ENCODE peak calls at places on chromosomes 13 and 19, in four cellular contexts. A, D, R and U are unnamed samples.

GRCh38 chr19:55473613-55474012 is 2.8 kb upstream of the ZNF628 start:
- DNase-seq in A (no peak), D (no peak), R (no peak), U (no peak)

GRCh38 chr19:18488403-18488723 is 33.5 kb downstream of the ELL start:
- DNase-seq in A (no peak), D (peak; percentile 20), R (no peak), U (no peak)

GRCh38 chr19:3798137-3798536 is 12.0 kb upstream of the MATK start:
- DNase-seq in A (no peak), D (no peak), R (no peak), U (no peak)

GRCh38 chr19:50315773-50316448 is 13.3 kb downstream of the KCNC3 start:
- DNase-seq in A (no peak), D (no peak), R (no peak), U (no peak)

GRCh38 chr13:25233861-25234260 is 53.4 kb downstream of the MTMR6 start:
- DNase-seq in A (no peak), D (no peak), R (no peak), U (no peak)

GRCh38 chr13:27425918-27426630 is 1.7 kb downstream of the GTF3A start:
- DNase-seq in A (peak; percentile 83), D (peak; percentile 78), R (peak; percentile 82), U (no peak)

GRCh38 chr19:42088471-42089190 is 12.7 kb downstream of the ZNF574 start:
- DNase-seq in A (no peak), D (peak; percentile 82), R (no peak), U (no peak)

GRCh38 chr19:50912727-50913716 is 1.8 kb upstream of the KLK4 start:
- DNase-seq in A (no peak), D (no peak), R (no peak), U (no peak)

GRCh38 chr13:23707674-23708073 is 137.5 kb downstream of the TNFRSF19 start:
- DNase-seq in A (no peak), D (peak; percentile 57), R (no peak), U (no peak)

GRCh38 chr13:111650626-111651025 is 330.2 kb downstream of the TEX29 start:
- DNase-seq in A (no peak), D (no peak), R (no peak), U (peak; percentile 28)

GRCh38 chr19:45608948-45609347 is 6.9 kb upstream of the GPR4 start:
- DNase-seq in A (no peak), D (no peak), R (no peak), U (no peak)

GRCh38 chr13:41130356-41130755 is 2.2 kb downstream of the KBTBD6 start:
- DNase-seq in A (no peak), D (no peak), R (no peak), U (no peak)

GRCh38 chr19:13817615-13818371 is 22.6 kb downstream of the ZSWIM4 start:
- DNase-seq in A (no peak), D (no peak), R (peak; percentile 87), U (no peak)

GRCh38 chr19:12956446-12957388 is at the start of gene GADD45GIP1:
- DNase-seq in A (no peak), D (peak; percentile 73), R (peak; percentile 79), U (peak; percentile 81)

GRCh38 chr13:19587635-19588300 is 26.4 kb upstream of the TPTE2 start:
- DNase-seq in A (no peak), D (peak; percentile 52), R (no peak), U (no peak)

GRCh38 chr19:38691938-38692457 is 44.5 kb downstream of the ACTN4 start:
- DNase-seq in A (no peak), D (peak; percentile 98), R (no peak), U (peak; percentile 95)

GRCh38 chr13:48775285-48775684 is 121.6 kb downstream of the CYSLTR2 start:
- DNase-seq in A (no peak), D (no peak), R (no peak), U (no peak)

GRCh38 chr19:58261600-58261967 is 17.2 kb upstream of the ZNF8 start:
- DNase-seq in A (no peak), D (no peak), R (no peak), U (no peak)

GRCh38 chr19:47082493-47082892 is 31.1 kb downstream of the ZC3H4 start:
- DNase-seq in A (no peak), D (no peak), R (no peak), U (no peak)

GRCh38 chr19:55384576-55385235 is 614 bp upstream of the TMEM238 start:
- DNase-seq in A (peak; percentile 38), D (no peak), R (no peak), U (no peak)

GRCh38 chr19:42122691-42123607 is 9.3 kb downstream of the POU2F2 start:
- DNase-seq in A (no peak), D (no peak), R (no peak), U (no peak)

GRCh38 chr19:16548956-16549355 is 6.7 kb upstream of the CHERP start:
- DNase-seq in A (no peak), D (no peak), R (no peak), U (no peak)

GRCh38 chr13:38582133-38582532 is 104.7 kb upstream of the FREM2 start:
- DNase-seq in A (no peak), D (peak; percentile 33), R (no peak), U (no peak)

GRCh38 chr19:54168174-54168917 is 4.6 kb downstream of the TMC4 start:
- DNase-seq in A (peak; percentile 86), D (peak; percentile 84), R (peak; percentile 94), U (peak; percentile 88)

GRCh38 chr19:40756502-40757110 is 5.6 kb downstream of the SNRPA start:
- DNase-seq in A (no peak), D (no peak), R (no peak), U (no peak)

GRCh38 chr19:15595069-15595468 is 19.9 kb upstream of the CYP4F8 start:
- DNase-seq in A (peak; percentile 17), D (no peak), R (no peak), U (peak; percentile 21)

GRCh38 chr19:41323430-41324125 is 13.6 kb downstream of the CCDC97 start:
- DNase-seq in A (peak; percentile 75), D (peak; percentile 96), R (peak; percentile 60), U (peak; percentile 94)

GRCh38 chr13:114044486-114044885 is 70.6 kb upstream of the C13orf46 start:
- DNase-seq in A (no peak), D (peak; percentile 86), R (no peak), U (no peak)

GRCh38 chr13:101149735-101150380 is 266.4 kb downstream of the NALCN start:
- DNase-seq in A (no peak), D (peak; percentile 59), R (no peak), U (no peak)

GRCh38 chr13:31433756-31434155 is 234.0 kb downstream of the B3GLCT start:
- DNase-seq in A (no peak), D (peak; percentile 20), R (no peak), U (no peak)

GRCh38 chr13:99528547-99528946 is 27.3 kb downstream of the TM9SF2 start:
- DNase-seq in A (no peak), D (no peak), R (no peak), U (no peak)
- TF ChIP-seq CTCF in A (no peak), D (peak; percentile 7), R (no peak), U (no peak)

GRCh38 chr13:34939771-34940170 is 2.3 kb upstream of the NBEA start:
- DNase-seq in A (no peak), D (no peak), R (no peak), U (no peak)

GRCh38 chr13:34941835-34942731 is at the start of gene NBEA:
- DNase-seq in A (peak; percentile 38), D (peak; percentile 28), R (peak; percentile 74), U (peak; percentile 77)

GRCh38 chr13:34941436-34941834 is 635 bp upstream of the NBEA start:
- DNase-seq in A (no peak), D (no peak), R (no peak), U (no peak)

GRCh38 chr13:34942732-34943674 is 933 bp downstream of the NBEA start:
- DNase-seq in A (no peak), D (no peak), R (peak; percentile 44), U (peak; percentile 72)

DNA sequence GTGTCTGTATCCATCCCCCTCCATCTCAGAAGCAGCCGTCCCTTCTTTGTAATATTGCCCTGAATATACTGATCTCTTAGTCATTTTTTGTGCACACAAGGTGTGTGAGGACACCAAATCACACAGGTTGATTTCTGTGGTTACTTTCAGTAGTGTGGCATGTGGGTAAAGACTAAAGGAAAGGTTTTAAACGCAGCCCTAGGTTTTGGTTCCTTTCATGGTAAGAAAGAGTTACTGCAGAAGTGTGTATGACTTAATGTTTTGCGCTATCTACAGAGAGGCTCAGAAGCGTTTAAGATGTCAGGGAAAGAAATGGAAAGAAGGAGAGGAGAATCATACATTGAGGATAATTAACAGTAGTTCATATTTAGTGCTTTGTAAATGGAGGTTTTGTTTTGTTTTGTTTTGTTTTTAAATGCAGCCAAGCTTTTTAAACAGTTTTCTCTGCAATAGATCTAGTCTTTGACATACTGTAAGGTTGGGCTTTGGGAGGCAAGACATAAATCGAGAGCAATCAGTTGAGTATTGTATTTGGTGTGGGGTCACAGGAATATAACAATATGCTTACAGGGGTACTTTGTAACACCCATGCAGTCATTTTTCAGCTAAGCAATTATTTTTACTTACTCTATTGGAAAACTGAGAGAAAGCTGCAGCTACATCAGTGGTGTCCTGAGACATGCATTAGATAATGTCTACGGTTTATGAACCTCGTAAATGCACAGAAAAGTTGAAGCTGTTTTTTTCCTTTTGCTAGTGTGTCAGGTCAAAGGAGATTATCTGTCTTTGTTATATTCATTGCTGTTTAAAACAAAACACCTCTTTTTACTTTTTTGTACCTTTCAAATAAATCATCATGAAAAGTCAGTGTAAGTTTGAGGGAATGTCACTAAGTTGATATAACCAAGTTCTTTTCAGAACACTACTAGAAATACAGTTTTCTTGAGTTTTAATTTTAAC is 1.9 kb downstream of the NBEA start:
- DNase-seq in A (no peak), D (no peak), R (no peak), U (no peak)
- H3K4me3 ChIP-seq in A (no peak overlapping the region), D (no peak overlapping the region), R (peak overlapping the region; percentile 99), U (peak overlapping the region; percentile 99)

GRCh38 chr19:35643255-35644205 is 2.0 kb downstream of the ETV2 start:
- DNase-seq in A (peak; percentile 72), D (peak; percentile 69), R (peak; percentile 90), U (peak; percentile 89)

GRCh38 chr19:35645680-35646511 is 2.2 kb upstream of the COX6B1 start:
- DNase-seq in A (no peak), D (no peak), R (no peak), U (no peak)

GRCh38 chr19:35644987-35645679 is 3.0 kb upstream of the COX6B1 start:
- DNase-seq in A (peak; percentile 80), D (peak; percentile 49), R (peak; percentile 87), U (peak; percentile 83)

GRCh38 chr19:35642798-35643254 is 1.3 kb downstream of the ETV2 start:
- DNase-seq in A (no peak), D (no peak), R (no peak), U (no peak)

DNA sequence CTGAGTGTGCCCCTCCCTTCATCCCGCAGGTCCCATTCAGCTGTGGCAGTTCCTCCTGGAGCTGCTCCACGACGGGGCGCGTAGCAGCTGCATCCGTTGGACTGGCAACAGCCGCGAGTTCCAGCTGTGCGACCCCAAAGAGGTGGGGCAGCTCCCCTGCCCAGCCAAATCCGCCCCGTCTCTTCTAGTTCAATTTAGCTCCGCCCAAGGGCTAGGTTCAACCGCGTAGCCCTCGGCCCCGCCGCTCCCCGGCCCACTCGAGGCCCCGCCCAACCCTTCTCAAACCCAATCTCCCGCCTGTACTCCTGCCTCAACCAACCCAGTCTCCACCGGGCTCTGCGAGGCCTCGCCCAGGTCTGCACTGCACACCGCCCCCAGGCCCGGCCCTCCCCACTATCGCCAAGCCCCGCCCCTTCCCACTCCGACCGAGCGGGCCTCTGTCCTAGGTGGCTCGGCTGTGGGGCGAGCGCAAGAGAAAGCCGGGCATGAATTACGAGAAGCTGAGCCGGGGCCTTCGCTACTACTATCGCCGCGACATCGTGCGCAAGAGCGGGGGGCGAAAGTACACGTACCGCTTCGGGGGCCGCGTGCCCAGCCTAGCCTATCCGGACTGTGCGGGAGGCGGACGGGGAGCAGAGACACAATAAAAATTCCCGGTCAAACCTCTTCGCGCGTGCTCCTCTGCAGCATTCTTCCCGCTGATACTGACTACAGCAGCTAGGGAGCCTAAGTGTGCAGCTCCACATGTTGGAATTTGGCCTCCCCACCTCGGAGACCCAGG is 2.9 kb downstream of the ETV2 start:
- DNase-seq in A (peak; percentile 94), D (peak; percentile 86), R (peak; percentile 98), U (peak; percentile 98)
- TF ChIP-seq CTCF in A (no peak), D (peak; percentile 22), R (no peak), U (no peak)

GRCh38 chr19:7301525-7301924 is 7.3 kb upstream of the INSR start:
- DNase-seq in A (no peak), D (no peak), R (no peak), U (no peak)
- H3K4me3 ChIP-seq in A (no peak overlapping the region), D (no peak overlapping the region), R (no peak overlapping the region), U (no peak overlapping the region)